ENCODE peak calls at places on chromosomes 7 and 10, in eight cellular contexts. H is RWPE1, I is esophagus squamous epithelium, A is tibial artery, D is Calu3, O is GM20000, J is sigmoid colon, E is AG09319. S is an unnamed sample.
A peak's percentile ranks its signal among the peaks of the same experiment; 100 is the strongest.

GRCh38 chr10:93601774-93602162 is 733 bp upstream of the RBP4 start:
- DNase-seq in H (no peak), I (no peak), A (no peak), D (no peak), O (no peak), J (no peak), E (no peak), S (no peak)

GRCh38 chr10:116704926-116705325 is 37.4 kb downstream of the HSPA12A start:
- DNase-seq in H (no peak), I (no peak), A (peak; percentile 59), D (no peak), O (no peak), J (no peak), E (no peak), S (no peak)

GRCh38 chr7:30869794-30870491 is 41.7 kb upstream of the AQP1 start:
- DNase-seq in H (no peak), I (no peak), A (no peak), D (no peak), O (no peak), J (no peak), E (no peak), S (no peak)

GRCh38 chr7:132275384-132275783 is 300.9 kb downstream of the PLXNA4 start:
- DNase-seq in H (no peak), I (no peak), A (no peak), D (no peak), O (no peak), J (no peak), E (no peak), S (no peak)

GRCh38 chr10:58400609-58401008 is 15.4 kb downstream of the TFAM start:
- DNase-seq in H (no peak), I (no peak), A (no peak), D (no peak), O (no peak), J (no peak), E (no peak), S (no peak)

GRCh38 chr7:46969303-46970130 is 612.4 kb downstream of the TNS3 start:
- DNase-seq in H (peak; percentile 26), I (no peak), A (no peak), D (peak; percentile 71), O (no peak), J (no peak), E (no peak), S (no peak)

GRCh38 chr10:22252286-22252800 is 34.5 kb upstream of the EBLN1 start:
- DNase-seq in H (no peak), I (no peak), A (peak; percentile 76), D (peak; percentile 32), O (peak; percentile 68), J (peak; percentile 79), E (no peak), S (no peak)

GRCh38 chr7:6558837-6559236 is 7.6 kb upstream of the GRID2IP start:
- DNase-seq in H (peak; percentile 62), I (no peak), A (no peak), D (peak; percentile 59), O (peak; percentile 59), J (no peak), E (no peak), S (no peak)

GRCh38 chr10:21626457-21627161 is 92.6 kb downstream of the MLLT10 start:
- DNase-seq in H (peak; percentile 38), I (no peak), A (no peak), D (no peak), O (no peak), J (no peak), E (no peak), S (no peak)

GRCh38 chr10:113221756-113222168 is 271.7 kb downstream of the TCF7L2 start:
- DNase-seq in H (no peak), I (no peak), A (no peak), D (no peak), O (no peak), J (no peak), E (no peak), S (no peak)

GRCh38 chr10:17537281-17537680 is 79.9 kb downstream of the HACD1 start:
- DNase-seq in H (no peak), I (no peak), A (no peak), D (no peak), O (no peak), J (no peak), E (no peak), S (no peak)

GRCh38 chr10:11209810-11210141 is 192.1 kb downstream of the CELF2 start:
- DNase-seq in H (no peak), I (no peak), A (no peak), D (no peak), O (no peak), J (no peak), E (no peak), S (no peak)

GRCh38 chr10:48213047-48213446 is 61.4 kb downstream of the FRMPD2 start:
- DNase-seq in H (no peak), I (no peak), A (no peak), D (no peak), O (no peak), J (no peak), E (no peak), S (no peak)

GRCh38 chr10:18400201-18400910 is 251.0 kb downstream of the NSUN6 start:
- DNase-seq in H (no peak), I (no peak), A (no peak), D (peak; percentile 8), O (peak; percentile 19), J (no peak), E (no peak), S (no peak)

GRCh38 chr10:35394411-35394851 is 58.1 kb downstream of the CCNY start:
- DNase-seq in H (no peak), I (no peak), A (no peak), D (no peak), O (no peak), J (no peak), E (no peak), S (no peak)

GRCh38 chr7:139265673-139266072 is 34.6 kb downstream of the UBN2 start:
- DNase-seq in H (no peak), I (no peak), A (no peak), D (no peak), O (no peak), J (no peak), E (no peak), S (no peak)

GRCh38 chr10:73099141-73099540 is 2.5 kb upstream of the P4HA1 start:
- DNase-seq in H (no peak), I (no peak), A (no peak), D (no peak), O (no peak), J (no peak), E (no peak), S (no peak)

GRCh38 chr10:5752301-5752871 is 60.8 kb downstream of the GDI2 start:
- DNase-seq in H (no peak), I (no peak), A (no peak), D (no peak), O (no peak), J (no peak), E (no peak), S (no peak)

GRCh38 chr10:130105724-130106123 is 4.9 kb downstream of the C10orf143 start:
- DNase-seq in H (no peak), I (no peak), A (no peak), D (no peak), O (no peak), J (no peak), E (no peak), S (no peak)

GRCh38 chr10:34504534-34504933 is 310.6 kb downstream of the PARD3 start:
- DNase-seq in H (peak; percentile 73), I (no peak), A (no peak), D (peak; percentile 44), O (no peak), J (no peak), E (no peak), S (no peak)

GRCh38 chr7:7732566-7733290 is 14.3 kb upstream of the RPA3 start:
- DNase-seq in H (no peak), I (no peak), A (no peak), D (no peak), O (no peak), J (no peak), E (peak; percentile 19), S (no peak)

GRCh38 chr7:3404490-3404889 is 103.4 kb downstream of the SDK1 start:
- DNase-seq in H (peak; percentile 38), I (no peak), A (no peak), D (peak; percentile 46), O (no peak), J (no peak), E (peak; percentile 12), S (no peak)

DNA sequence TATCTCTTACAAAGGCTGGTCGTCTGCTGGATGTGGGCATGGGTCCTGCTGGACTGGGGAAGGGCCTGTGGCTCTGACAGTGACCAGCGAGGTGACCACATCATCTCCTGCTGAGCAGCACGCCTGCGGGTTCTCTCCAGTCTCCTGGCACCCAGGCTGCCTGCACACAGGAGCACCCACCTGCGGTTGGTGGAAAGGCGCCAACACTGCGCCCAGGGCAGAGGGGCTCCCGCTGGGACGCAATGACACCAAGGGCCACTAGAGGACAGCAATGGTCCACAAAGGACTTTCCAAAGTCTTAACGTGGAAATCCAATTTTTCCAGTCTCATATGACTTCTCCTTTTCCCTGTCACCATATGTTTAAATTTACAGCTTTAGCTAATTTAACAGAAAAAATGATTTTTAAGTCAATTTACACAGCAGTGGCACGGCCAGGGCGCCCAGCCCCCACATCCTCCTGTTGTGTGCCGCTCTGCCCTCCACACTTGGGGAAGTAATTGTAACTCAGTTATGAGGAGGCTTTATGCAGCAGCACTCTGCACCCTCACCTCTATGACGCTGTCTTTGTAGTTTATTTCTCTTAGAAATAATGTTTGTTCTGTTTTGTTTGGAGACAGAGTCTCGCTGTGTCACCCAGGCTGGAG is 38.1 kb downstream of the CFAP46 start:
- DNase-seq in H (peak; percentile 69), I (no peak), A (no peak), D (peak; percentile 65), O (peak; percentile 78), J (peak; percentile 49), E (no peak), S (no peak)
- TF ChIP-seq CTCF in H (peak; percentile 76), I (peak; percentile 87), A (no peak), D (peak; percentile 68), O (peak; percentile 41), J (peak; percentile 61), E (peak; percentile 48), S (peak; percentile 59)

DNA sequence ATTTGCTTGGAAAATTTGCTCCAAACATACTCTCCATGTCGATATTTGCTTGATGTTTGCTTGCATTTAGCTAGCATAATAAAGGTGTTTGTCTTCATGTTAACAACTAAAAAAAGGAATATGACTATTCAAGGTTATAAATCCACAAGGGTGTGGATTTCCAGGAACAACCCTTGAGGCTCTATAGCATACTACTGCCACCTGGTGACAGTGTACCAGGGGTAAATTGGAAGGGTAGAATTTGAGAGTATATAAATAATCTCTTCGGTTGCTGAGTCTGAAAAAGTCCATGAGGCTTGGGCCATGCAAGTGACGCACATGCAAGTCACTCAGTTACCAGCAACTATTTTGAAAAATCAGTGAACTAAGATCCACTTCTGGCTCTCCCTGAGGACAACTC is 68.4 kb downstream of the SLIT1 start:
- DNase-seq in H (peak; percentile 53), I (no peak), A (no peak), D (peak; percentile 30), O (no peak), J (no peak), E (no peak), S (no peak)
- TF ChIP-seq CTCF in H (no peak), I (no peak), A (no peak), D (peak; percentile 32), O (no peak), J (no peak), E (no peak), S (peak; percentile 26)

GRCh38 chr10:107317592-107317991 is 153.1 kb upstream of the SORCS1 start:
- DNase-seq in H (no peak), I (no peak), A (no peak), D (no peak), O (no peak), J (no peak), E (no peak), S (no peak)
- TF ChIP-seq CTCF in H (no peak), I (no peak), A (no peak), D (no peak), O (no peak), J (no peak), E (no peak), S (no peak)

GRCh38 chr10:115441907-115442520 is 348.8 kb downstream of the ATRNL1 start:
- DNase-seq in H (no peak), I (no peak), A (no peak), D (no peak), O (no peak), J (no peak), E (no peak), S (no peak)
- TF ChIP-seq CTCF in H (no peak), I (no peak), A (no peak), D (no peak), O (no peak), J (no peak), E (no peak), S (no peak)